ENCODE peak calls at places on chromosomes 6 and 20, in ten cellular contexts. U is heart left ventricle; J is uterus; X is CD8-positive, alpha-beta memory T cell; B is neural progenitor cell; I is colonic mucosa; Y is cardiac muscle cell; Q is fibroblast of lung; R is H1; C is pancreas. P is an unnamed sample. For H3K36me3, the result is how much of the 10 kb centered on the place peaks cover.

GRCh38 chr20:23528867-23529431 is 38.0 kb downstream of the CST8 start:
- DNase-seq in U (no peak), J (no peak), X (no peak), B (no peak), I (no peak), Y (no peak), Q (no peak), R (no peak), C (no peak), P (no peak)

GRCh38 chr20:36541227-36542018 is at the start of gene MYL9:
- DNase-seq in U (peak), J (peak), X (no peak), B (peak), I (peak), Y (peak), Q (peak), R (no peak), C (peak), P (peak)

GRCh38 chr20:58306421-58307261 is 2.9 kb upstream of the RAB22A start:
- DNase-seq in U (no peak), J (no peak), X (peak), B (no peak), I (peak), Y (peak), Q (peak), R (no peak), C (no peak), P (no peak)

GRCh38 chr20:38760978-38761377 is 12.7 kb downstream of the ACTR5 start:
- DNase-seq in U (no peak), J (no peak), X (no peak), B (no peak), I (no peak), Y (no peak), Q (no peak), R (no peak), C (no peak), P (no peak)

GRCh38 chr6:79713701-79714322 is 82.7 kb downstream of the SH3BGRL2 start:
- DNase-seq in U (peak), J (peak), X (peak), B (peak), I (peak), Y (peak), Q (peak), R (no peak), C (peak), P (no peak)

GRCh38 chr6:150661608-150662007 is 61.9 kb downstream of the PLEKHG1 start:
- DNase-seq in U (no peak), J (no peak), X (no peak), B (no peak), I (no peak), Y (no peak), Q (no peak), R (no peak), C (no peak), P (no peak)

GRCh38 chr6:89689732-89690131 is 51.2 kb upstream of the LYRM2 start:
- DNase-seq in U (no peak), J (no peak), X (no peak), B (peak), I (no peak), Y (no peak), Q (no peak), R (peak), C (no peak), P (peak)

GRCh38 chr20:32490942-32491763 is 94.0 kb downstream of the NOL4L start:
- DNase-seq in U (peak), J (no peak), X (peak), B (no peak), I (no peak), Y (no peak), Q (no peak), R (no peak), C (no peak), P (no peak)

GRCh38 chr6:52516943-52517342 is 59.9 kb downstream of the TRAM2 start:
- DNase-seq in U (no peak), J (no peak), X (no peak), B (no peak), I (no peak), Y (no peak), Q (no peak), R (no peak), C (no peak), P (no peak)

GRCh38 chr20:18187020-18187419 is 49.4 kb downstream of the KAT14 start:
- DNase-seq in U (no peak), J (no peak), X (no peak), B (no peak), I (no peak), Y (no peak), Q (no peak), R (no peak), C (no peak), P (no peak)

GRCh38 chr6:66788579-66788978 is 1081.6 kb upstream of the EYS start:
- DNase-seq in U (no peak), J (no peak), X (no peak), B (no peak), I (no peak), Y (no peak), Q (no peak), R (no peak), C (no peak), P (no peak)

GRCh38 chr20:35730583-35731468 is 11.2 kb downstream of the RBM39 start:
- DNase-seq in U (no peak), J (no peak), X (no peak), B (no peak), I (no peak), Y (no peak), Q (no peak), R (no peak), C (no peak), P (no peak)

GRCh38 chr20:56621730-56622129 is 7.4 kb upstream of the TFAP2C start:
- DNase-seq in U (no peak), J (no peak), X (no peak), B (no peak), I (no peak), Y (no peak), Q (no peak), R (no peak), C (no peak), P (no peak)

GRCh38 chr6:105352037-105352617 is 50.8 kb downstream of the PREP start:
- DNase-seq in U (no peak), J (no peak), X (no peak), B (no peak), I (no peak), Y (no peak), Q (no peak), R (no peak), C (no peak), P (no peak)

GRCh38 chr6:32198345-32198696 is 5.9 kb upstream of the GPSM3 start:
- DNase-seq in U (no peak), J (no peak), X (no peak), B (no peak), I (no peak), Y (no peak), Q (no peak), R (no peak), C (no peak), P (no peak)

GRCh38 chr20:2838170-2838797 is 2.2 kb downstream of the PCED1A start:
- DNase-seq in U (no peak), J (no peak), X (no peak), B (no peak), I (no peak), Y (no peak), Q (no peak), R (no peak), C (no peak), P (no peak)

GRCh38 chr6:47083586-47084047 is 41.5 kb upstream of the ADGRF1 start:
- DNase-seq in U (peak), J (peak), X (no peak), B (no peak), I (peak), Y (peak), Q (peak), R (no peak), C (peak), P (peak)

GRCh38 chr20:61118429-61119224 is 133.4 kb upstream of the CDH4 start:
- DNase-seq in U (no peak), J (no peak), X (no peak), B (no peak), I (no peak), Y (no peak), Q (peak), R (no peak), C (no peak), P (no peak)

GRCh38 chr20:33733654-33734576 is 2.1 kb downstream of the ZNF341 start:
- DNase-seq in U (no peak), J (no peak), X (no peak), B (no peak), I (peak), Y (peak), Q (peak), R (no peak), C (no peak), P (no peak)

GRCh38 chr6:125154184-125155135 is 887 bp downstream of the TPD52L1 start:
- DNase-seq in U (peak), J (peak), X (no peak), B (peak), I (peak), Y (no peak), Q (peak), R (no peak), C (peak), P (peak)

GRCh38 chr6:162055365-162055764 is 672.2 kb downstream of the PRKN start:
- DNase-seq in U (no peak), J (no peak), X (no peak), B (no peak), I (no peak), Y (no peak), Q (no peak), R (no peak), C (peak), P (no peak)

GRCh38 chr6:157193443-157193996 is 129.8 kb downstream of the TMEM242 start:
- DNase-seq in U (no peak), J (no peak), X (no peak), B (no peak), I (no peak), Y (no peak), Q (no peak), R (no peak), C (no peak), P (no peak)

GRCh38 chr6:84026721-84027164 is 6.8 kb upstream of the MRAP2 start:
- DNase-seq in U (no peak), J (no peak), X (no peak), B (no peak), I (peak), Y (no peak), Q (no peak), R (no peak), C (no peak), P (no peak)

GRCh38 chr20:41048475-41049242 is 20.0 kb downstream of the TOP1 start:
- DNase-seq in U (no peak), J (no peak), X (no peak), B (peak), I (no peak), Y (no peak), Q (no peak), R (no peak), C (no peak), P (no peak)

GRCh38 chr6:92364948-92365386 is 1054.4 kb downstream of the EPHA7 start:
- DNase-seq in U (no peak), J (no peak), X (no peak), B (no peak), I (no peak), Y (no peak), Q (peak), R (no peak), C (no peak), P (no peak)

GRCh38 chr20:57663241-57663640 is 43.0 kb upstream of the ZBP1 start:
- DNase-seq in U (peak), J (peak), X (peak), B (no peak), I (no peak), Y (no peak), Q (no peak), R (no peak), C (no peak), P (no peak)

DNA sequence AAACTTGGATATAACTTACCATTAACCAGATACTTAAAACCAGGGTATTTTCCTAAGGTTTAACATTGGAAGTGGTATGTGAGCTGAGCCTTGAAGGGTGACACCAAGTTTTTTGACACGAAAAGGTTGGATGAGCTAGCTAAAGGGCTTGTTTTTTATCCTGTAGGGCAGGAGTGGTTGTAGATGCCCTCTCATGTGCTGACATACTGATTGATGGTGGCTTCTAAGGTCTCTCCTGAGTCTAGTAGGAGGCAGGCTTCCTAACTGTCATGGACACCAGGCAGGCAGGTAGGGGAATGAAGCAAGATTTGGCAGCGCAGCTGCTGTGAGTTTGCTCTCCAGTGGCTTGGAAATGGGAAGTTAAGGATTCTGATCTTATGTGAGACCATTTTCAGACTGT is 66.1 kb downstream of the FOXO3 start:
- DNase-seq in U (no peak), J (no peak), X (no peak), B (no peak), I (no peak), Y (no peak), Q (no peak), R (no peak), C (no peak), P (no peak)
- H3K27ac ChIP-seq in U (no peak), J (no peak), X (no peak), B (no peak), I (no peak), Y (no peak), Q (no peak), R (no peak), C (no peak), P (no peak)

DNA sequence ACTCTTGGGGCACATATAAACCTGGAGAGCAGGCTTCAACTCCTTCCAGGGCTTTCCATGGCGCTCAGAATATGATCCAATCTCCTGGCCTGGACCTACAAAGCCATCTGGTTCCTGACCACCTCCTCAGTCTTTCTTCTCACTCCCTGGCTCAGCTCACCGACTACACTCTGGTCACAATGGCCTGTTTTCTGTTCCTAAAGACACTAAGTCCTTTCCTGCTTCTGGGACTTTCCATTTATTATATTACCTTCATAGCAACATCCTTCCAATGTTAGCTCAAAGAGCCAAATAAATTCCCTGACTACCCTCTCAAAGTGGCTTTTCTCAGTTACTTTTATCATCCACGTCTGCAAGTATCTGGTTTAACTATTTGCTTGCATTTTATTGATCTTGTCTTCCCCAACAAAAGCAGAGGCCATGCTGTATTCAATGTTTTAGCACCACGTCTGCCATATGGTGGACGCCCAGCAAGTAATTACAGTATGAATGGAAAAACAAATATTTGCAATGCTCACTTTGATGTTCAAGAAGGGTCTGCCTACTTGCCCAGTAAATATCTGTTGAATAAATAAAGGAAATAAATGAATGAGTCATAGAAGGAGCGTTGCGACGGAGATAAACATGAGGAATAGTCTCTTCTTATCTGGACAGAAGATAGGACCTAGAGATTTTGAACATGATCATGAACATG is 328.4 kb downstream of the ESR1 start:
- DNase-seq in U (no peak), J (no peak), X (no peak), B (no peak), I (no peak), Y (no peak), Q (no peak), R (no peak), C (no peak), P (no peak)
- H3K36me3 ChIP-seq in U (half or more), J (under half), X (half or more), B (under half), I (under half), Y (under half), Q (under half), R (under half), C (under half), P (half or more)

GRCh38 chr20:46111028-46111835 is 6.9 kb upstream of the CD40 start:
- DNase-seq in U (peak), J (no peak), X (no peak), B (no peak), I (peak), Y (no peak), Q (no peak), R (no peak), C (no peak), P (peak)

GRCh38 chr20:46111836-46112212 is 6.3 kb upstream of the CD40 start:
- DNase-seq in U (no peak), J (no peak), X (no peak), B (no peak), I (no peak), Y (no peak), Q (no peak), R (no peak), C (no peak), P (no peak)

GRCh38 chr20:46113071-46113470 is 5.0 kb upstream of the CD40 start:
- DNase-seq in U (no peak), J (no peak), X (no peak), B (no peak), I (no peak), Y (no peak), Q (no peak), R (no peak), C (no peak), P (no peak)

GRCh38 chr20:46114449-46114848 is 3.7 kb upstream of the CD40 start:
- DNase-seq in U (no peak), J (no peak), X (no peak), B (no peak), I (no peak), Y (no peak), Q (no peak), R (no peak), C (no peak), P (no peak)

DNA sequence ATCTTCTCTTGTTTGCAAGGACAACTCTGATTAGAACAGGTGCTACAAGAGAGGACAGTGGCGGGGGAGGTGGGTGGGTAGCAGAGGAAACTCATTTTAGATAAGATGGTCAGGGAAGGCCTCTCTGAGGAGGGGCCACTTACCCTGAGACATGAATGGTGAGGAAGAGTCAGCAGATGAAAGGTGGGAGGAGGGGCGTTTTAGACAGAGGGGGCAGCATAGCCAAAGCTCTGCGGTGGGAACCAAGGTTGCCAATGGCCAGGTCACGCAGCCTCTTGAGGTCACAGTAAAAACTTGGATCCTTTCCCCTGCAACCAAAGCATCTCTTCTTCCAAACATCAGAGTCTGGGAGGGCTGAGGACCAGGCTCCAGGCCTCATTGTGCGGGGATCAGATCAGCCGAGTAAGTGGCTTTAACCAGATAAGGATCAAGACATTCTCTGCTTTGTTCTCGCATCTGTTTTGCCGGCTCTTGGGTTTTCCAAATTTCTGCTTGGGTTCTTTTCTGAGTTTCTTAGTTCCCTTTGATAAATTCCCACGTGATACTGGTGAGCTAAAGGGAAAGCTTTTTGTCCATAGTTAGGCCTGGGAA is 5.6 kb upstream of the CD40 start:
- DNase-seq in U (no peak), J (no peak), X (no peak), B (peak), I (no peak), Y (no peak), Q (no peak), R (no peak), C (no peak), P (no peak)
- H3K4me3 ChIP-seq in U (no peak), J (no peak), X (no peak), B (no peak), I (no peak), Y (no peak), Q (no peak), R (no peak), C (no peak), P (no peak)

GRCh38 chr20:50337521-50338466 is 147.2 kb downstream of the CEBPB start:
- DNase-seq in U (no peak), J (no peak), X (no peak), B (no peak), I (no peak), Y (no peak), Q (no peak), R (no peak), C (no peak), P (no peak)
- H3K27ac ChIP-seq in U (no peak), J (peak), X (no peak), B (no peak), I (no peak), Y (no peak), Q (no peak), R (no peak), C (no peak), P (no peak)

GRCh38 chr20:50613438-50614169 is 77.7 kb downstream of the RIPOR3 start:
- DNase-seq in U (no peak), J (no peak), X (no peak), B (no peak), I (no peak), Y (no peak), Q (no peak), R (no peak), C (peak), P (no peak)
- H3K36me3 ChIP-seq in U (under half), J (under half), X (under half), B (under half), I (under half), Y (under half), Q (under half), R (under half), C (under half), P (under half)

GRCh38 chr6:112251170-112251945 is 3.0 kb downstream of the LAMA4 start:
- DNase-seq in U (peak), J (peak), X (no peak), B (no peak), I (no peak), Y (peak), Q (peak), R (no peak), C (no peak), P (peak)
- H3K4me3 ChIP-seq in U (peak), J (peak), X (no peak), B (no peak), I (peak), Y (peak), Q (peak), R (no peak), C (no peak), P (peak)

P was measured in heart right ventricle.